ENCODE peak calls at places on chromosomes 12 and 14, in seven cellular contexts. One of them, this sample, is unnamed.

GRCh38 chr12:106154781-106155273 is 16.1 kb upstream of the NUAK1 start:
- DNase-seq in hepatocyte: no peak
- DNase-seq in NCI-H69: peak
- DNase-seq in amniotic stem cell: no peak
- DNase-seq in EL: no peak
- DNase-seq in activated T-helper 1 cell treated with Interleukin-2 at 50 U/mL for 16 hours: no peak
- DNase-seq in A549: no peak
- DNase-seq in this sample: no peak

GRCh38 chr12:131896080-131896810 is 1.8 kb downstream of the ULK1 start:
- DNase-seq in hepatocyte: peak
- DNase-seq in NCI-H69: peak
- DNase-seq in amniotic stem cell: peak
- DNase-seq in EL: peak
- DNase-seq in activated T-helper 1 cell treated with Interleukin-2 at 50 U/mL for 16 hours: peak
- DNase-seq in A549: peak
- DNase-seq in this sample: peak

GRCh38 chr14:27242874-27243273 is 645.0 kb upstream of the NOVA1 start:
- DNase-seq in hepatocyte: no peak
- DNase-seq in NCI-H69: no peak
- DNase-seq in amniotic stem cell: no peak
- DNase-seq in EL: no peak
- DNase-seq in activated T-helper 1 cell treated with Interleukin-2 at 50 U/mL for 16 hours: no peak
- DNase-seq in A549: no peak
- DNase-seq in this sample: no peak

GRCh38 chr12:132776816-132777568 is 15.4 kb upstream of the ANKLE2 start:
- DNase-seq in hepatocyte: no peak
- DNase-seq in NCI-H69: no peak
- DNase-seq in amniotic stem cell: no peak
- DNase-seq in EL: no peak
- DNase-seq in activated T-helper 1 cell treated with Interleukin-2 at 50 U/mL for 16 hours: no peak
- DNase-seq in A549: no peak
- DNase-seq in this sample: no peak

GRCh38 chr14:67514203-67514607 is 18.9 kb upstream of the PLEKHH1 start:
- DNase-seq in hepatocyte: peak
- DNase-seq in NCI-H69: no peak
- DNase-seq in amniotic stem cell: no peak
- DNase-seq in EL: no peak
- DNase-seq in activated T-helper 1 cell treated with Interleukin-2 at 50 U/mL for 16 hours: no peak
- DNase-seq in A549: no peak
- DNase-seq in this sample: no peak

GRCh38 chr12:120362516-120363273 is 6.3 kb downstream of the MSI1 start:
- DNase-seq in hepatocyte: peak
- DNase-seq in NCI-H69: peak
- DNase-seq in amniotic stem cell: no peak
- DNase-seq in EL: no peak
- DNase-seq in activated T-helper 1 cell treated with Interleukin-2 at 50 U/mL for 16 hours: no peak
- DNase-seq in A549: no peak
- DNase-seq in this sample: no peak

GRCh38 chr14:70655110-70655826 is 13.6 kb downstream of the TTC9 start:
- DNase-seq in hepatocyte: no peak
- DNase-seq in NCI-H69: no peak
- DNase-seq in amniotic stem cell: no peak
- DNase-seq in EL: no peak
- DNase-seq in activated T-helper 1 cell treated with Interleukin-2 at 50 U/mL for 16 hours: peak
- DNase-seq in A549: no peak
- DNase-seq in this sample: peak

GRCh38 chr12:95996034-95996658 is at the start of gene HAL:
- DNase-seq in hepatocyte: peak
- DNase-seq in NCI-H69: no peak
- DNase-seq in amniotic stem cell: no peak
- DNase-seq in EL: no peak
- DNase-seq in activated T-helper 1 cell treated with Interleukin-2 at 50 U/mL for 16 hours: no peak
- DNase-seq in A549: peak
- DNase-seq in this sample: no peak

GRCh38 chr14:99749142-99749541 is 44.1 kb upstream of the EML1 start:
- DNase-seq in hepatocyte: no peak
- DNase-seq in NCI-H69: peak
- DNase-seq in amniotic stem cell: no peak
- DNase-seq in EL: no peak
- DNase-seq in activated T-helper 1 cell treated with Interleukin-2 at 50 U/mL for 16 hours: no peak
- DNase-seq in A549: peak
- DNase-seq in this sample: no peak

GRCh38 chr12:57088442-57089258 is at the start of gene NAB2:
- DNase-seq in hepatocyte: peak
- DNase-seq in NCI-H69: peak
- DNase-seq in amniotic stem cell: peak
- DNase-seq in EL: peak
- DNase-seq in activated T-helper 1 cell treated with Interleukin-2 at 50 U/mL for 16 hours: peak
- DNase-seq in A549: peak
- DNase-seq in this sample: peak

GRCh38 chr14:43031598-43031997 is 1424.9 kb downstream of the LRFN5 start:
- DNase-seq in hepatocyte: no peak
- DNase-seq in NCI-H69: peak
- DNase-seq in amniotic stem cell: no peak
- DNase-seq in EL: no peak
- DNase-seq in activated T-helper 1 cell treated with Interleukin-2 at 50 U/mL for 16 hours: no peak
- DNase-seq in A549: peak
- DNase-seq in this sample: no peak

GRCh38 chr14:69543341-69544249 is 31.1 kb downstream of the CCDC177 start:
- DNase-seq in hepatocyte: peak
- DNase-seq in NCI-H69: peak
- DNase-seq in amniotic stem cell: no peak
- DNase-seq in EL: peak
- DNase-seq in activated T-helper 1 cell treated with Interleukin-2 at 50 U/mL for 16 hours: no peak
- DNase-seq in A549: peak
- DNase-seq in this sample: peak

GRCh38 chr12:19530631-19531020 is 91.3 kb downstream of the AEBP2 start:
- DNase-seq in hepatocyte: no peak
- DNase-seq in NCI-H69: no peak
- DNase-seq in amniotic stem cell: no peak
- DNase-seq in EL: peak
- DNase-seq in activated T-helper 1 cell treated with Interleukin-2 at 50 U/mL for 16 hours: no peak
- DNase-seq in A549: no peak
- DNase-seq in this sample: no peak

GRCh38 chr12:96902076-96902475 is 5.0 kb upstream of the NEDD1 start:
- DNase-seq in hepatocyte: no peak
- DNase-seq in NCI-H69: peak
- DNase-seq in amniotic stem cell: no peak
- DNase-seq in EL: no peak
- DNase-seq in activated T-helper 1 cell treated with Interleukin-2 at 50 U/mL for 16 hours: no peak
- DNase-seq in A549: peak
- DNase-seq in this sample: no peak